ENCODE peak calls at places on chromosomes 16 and 17, in six cellular contexts. P is HCT116, F is IMR-90, H is cardiac fibroblast, K is A549, A is stomach. B is an unnamed sample.

GRCh38 chr17:41456206-41456605 is 11.0 kb downstream of the KRT32 start:
- DNase-seq in A (no peak), F (no peak), H (no peak), P (no peak), K (peak; percentile 25), B (no peak)

GRCh38 chr17:67386965-67387551 is 10.0 kb downstream of the PITPNC1 start:
- DNase-seq in K (peak; percentile 81), F (peak; percentile 55), H (peak; percentile 72), P (peak; percentile 64), A (peak; percentile 42), B (no peak)

GRCh38 chr16:61812251-61812650 is 224.0 kb downstream of the CDH8 start:
- DNase-seq in P (no peak), H (no peak), K (no peak), F (no peak), A (no peak), B (no peak)

GRCh38 chr16:49352923-49353322 is 20.7 kb upstream of the C16orf78 start:
- DNase-seq in H (peak; percentile 2), K (peak; percentile 23), A (no peak), F (no peak), P (peak; percentile 6), B (no peak)

GRCh38 chr16:1823821-1824220 is 2.8 kb downstream of the HAGH start:
- DNase-seq in A (peak; percentile 55), F (peak; percentile 59), H (peak; percentile 75), P (no peak), K (peak; percentile 70), B (no peak)

GRCh38 chr17:57419940-57420522 is 163.7 kb downstream of the MSI2 start:
- DNase-seq in H (no peak), P (no peak), A (no peak), F (no peak), K (peak; percentile 28), B (no peak)

GRCh38 chr16:88810166-88810867 is 1.4 kb downstream of the APRT start:
- DNase-seq in P (no peak), F (no peak), H (peak; percentile 12), K (no peak), A (no peak), B (no peak)

GRCh38 chr16:361872-362701 is 8.3 kb downstream of the MRPL28 start:
- DNase-seq in F (peak; percentile 61), H (peak; percentile 79), K (peak; percentile 89), A (peak; percentile 84), P (peak; percentile 43), B (peak; percentile 36)

GRCh38 chr17:59361916-59362810 is 30.7 kb downstream of the YPEL2 start:
- DNase-seq in F (peak; percentile 93), A (no peak), P (no peak), K (no peak), H (peak; percentile 91), B (peak; percentile 56)

GRCh38 chr17:1050246-1050995 is 53.5 kb downstream of the TIMM22 start:
- DNase-seq in K (no peak), P (no peak), H (no peak), F (no peak), A (no peak), B (no peak)

GRCh38 chr16:58222532-58223316 is 24.8 kb upstream of the CSNK2A2 start:
- DNase-seq in P (peak; percentile 65), H (peak; percentile 8), K (peak; percentile 19), F (peak; percentile 25), A (no peak), B (no peak)

GRCh38 chr17:8109669-8110455 is 8.5 kb downstream of the ALOXE3 start:
- DNase-seq in P (no peak), H (peak; percentile 41), A (peak; percentile 85), K (peak; percentile 66), F (no peak), B (no peak)

GRCh38 chr17:43018008-43018853 is 4.0 kb downstream of the VAT1 start:
- DNase-seq in F (no peak), K (peak; percentile 65), H (no peak), P (no peak), A (no peak), B (no peak)

GRCh38 chr16:57061084-57061905 is 31.1 kb upstream of the CPNE2 start:
- DNase-seq in P (no peak), K (no peak), A (peak; percentile 32), F (peak; percentile 19), H (peak; percentile 70), B (no peak)

GRCh38 chr16:24309222-24309905 is 53.2 kb downstream of the CACNG3 start:
- DNase-seq in P (peak; percentile 36), A (peak; percentile 36), K (peak; percentile 63), H (peak; percentile 45), F (peak; percentile 39), B (no peak)

GRCh38 chr17:64535357-64535756 is 28.6 kb downstream of the CEP95 start:
- DNase-seq in F (no peak), A (no peak), H (no peak), P (no peak), K (no peak), B (no peak)

GRCh38 chr16:85114909-85115567 is 2.8 kb upstream of the CIBAR2 start:
- DNase-seq in K (peak; percentile 90), H (peak; percentile 88), A (peak; percentile 91), P (peak; percentile 85), F (peak; percentile 74), B (peak; percentile 42)

DNA sequence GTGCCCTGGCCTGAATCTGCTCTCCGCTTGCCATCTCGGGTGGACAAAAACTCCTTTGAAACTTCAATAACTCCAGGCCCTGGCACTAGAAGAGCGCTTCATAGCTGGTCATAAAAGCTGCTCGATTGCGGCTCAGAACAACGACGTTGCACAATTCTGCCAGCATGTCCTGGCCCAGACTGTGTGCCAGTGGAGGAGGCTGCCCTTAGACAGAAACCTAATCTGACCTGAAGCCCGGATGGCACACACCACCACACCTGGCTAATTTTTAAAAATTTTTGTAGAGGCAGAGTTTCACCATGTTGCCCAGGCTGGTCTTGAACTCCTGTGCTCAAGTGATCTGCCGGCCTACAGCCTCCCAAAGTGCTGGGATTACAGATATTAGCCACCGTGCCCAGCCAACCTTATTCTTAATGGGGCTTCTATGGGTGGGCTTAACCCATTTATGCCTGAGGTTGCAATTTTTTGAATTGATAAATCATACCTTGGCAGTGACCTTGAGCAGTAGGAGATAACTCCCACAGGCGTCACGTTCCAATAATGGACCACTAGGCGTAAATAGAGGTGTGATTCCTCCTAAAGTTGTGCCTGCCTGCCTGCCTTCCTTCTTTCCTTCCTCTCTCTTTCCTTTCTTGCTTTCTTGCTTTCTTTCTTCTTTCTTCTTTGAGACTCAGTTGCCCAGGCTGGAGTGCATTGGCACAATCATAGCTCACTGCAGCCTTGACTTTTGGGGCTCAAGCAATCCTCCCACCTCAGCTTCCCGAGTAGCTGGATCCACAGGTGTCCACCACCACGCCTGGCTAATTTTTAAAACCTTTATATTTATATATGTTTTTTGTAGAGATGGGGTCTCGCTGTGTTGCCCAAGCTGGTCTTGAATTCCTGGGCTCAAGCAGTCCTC is 1.1 kb upstream of the PPL start:
- DNase-seq in F (no peak), A (no peak), P (no peak), H (no peak), K (no peak), B (no peak)
- H3K4me3 ChIP-seq in F (no peak overlapping the region), A (no peak overlapping the region), P (no peak overlapping the region), H (no peak overlapping the region), K (no peak overlapping the region), B (no peak overlapping the region)

DNA sequence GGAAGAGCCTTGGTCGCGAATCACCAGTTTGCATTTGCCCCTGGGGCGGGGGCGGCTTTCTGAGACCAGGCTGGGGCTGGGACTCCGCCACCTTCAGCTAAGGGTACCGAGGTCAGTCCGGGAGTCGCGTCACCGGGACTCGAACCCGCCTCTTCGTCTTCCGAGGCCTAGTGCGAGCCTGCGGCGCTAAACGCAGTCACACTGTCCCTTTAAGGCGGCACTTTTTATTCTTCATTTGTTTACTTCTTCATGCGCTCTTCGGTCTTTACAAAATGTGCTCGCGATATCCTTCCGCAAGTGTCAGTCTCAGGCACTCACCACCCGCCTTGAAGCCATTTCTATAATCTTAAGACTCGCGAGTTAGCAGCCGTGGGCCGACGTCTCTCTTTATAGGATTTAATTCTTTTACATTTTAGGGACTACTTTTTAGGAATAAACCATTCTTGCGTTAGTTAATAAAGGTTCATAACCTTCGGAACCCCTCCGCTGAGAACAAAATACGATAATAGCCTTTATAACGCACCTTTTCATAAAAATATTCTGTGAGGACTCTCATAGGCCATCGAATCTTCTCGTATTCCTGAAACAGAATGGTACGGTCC is 593 bp upstream of the HEXIM1 start:
- DNase-seq in P (peak; percentile 95), H (peak; percentile 96), A (peak; percentile 74), F (peak; percentile 97), K (peak; percentile 99), B (peak; percentile 91)
- TF ChIP-seq CTCF in P (no peak), H (no peak), A (no peak), F (no peak), K (no peak), B (no peak)

DNA sequence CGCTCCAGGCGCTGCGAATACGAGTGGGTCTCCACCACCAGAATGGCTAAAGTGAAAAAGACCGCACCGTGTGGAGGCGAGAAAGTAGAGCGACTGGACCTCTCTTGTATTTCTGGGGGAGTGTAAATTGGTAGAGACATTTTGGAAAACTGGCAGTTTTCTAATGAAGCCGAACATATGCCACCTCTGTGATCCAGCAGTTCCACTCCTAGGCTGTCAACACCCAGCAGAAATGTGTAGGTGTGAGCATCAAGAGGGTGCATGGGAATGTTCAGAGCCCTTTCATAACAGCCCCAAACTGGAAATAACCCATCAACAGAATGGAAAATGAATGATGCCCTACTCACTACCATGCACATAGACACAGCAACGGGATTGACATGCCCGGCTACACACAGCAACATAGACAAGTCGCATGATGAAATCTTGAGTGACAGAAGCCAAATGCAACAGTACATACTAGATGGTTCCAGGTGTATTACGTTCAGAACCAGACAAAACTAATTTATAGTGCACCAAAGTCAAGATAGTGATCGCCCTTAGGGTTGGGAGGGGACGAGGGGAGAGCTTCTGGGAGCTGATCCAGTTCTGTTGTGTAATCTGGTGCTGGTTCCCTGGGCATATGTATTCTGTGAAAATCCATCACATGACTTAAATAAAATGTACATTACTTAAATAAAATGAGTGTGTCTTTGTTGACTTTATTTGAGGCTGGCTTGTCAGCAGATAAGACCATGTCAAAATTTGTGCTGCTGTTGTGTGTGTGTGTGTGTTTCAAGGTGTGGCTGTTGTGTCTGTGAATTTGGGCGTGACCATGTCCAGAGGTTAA is 877 bp upstream of the BCL7C start:
- DNase-seq in P (no peak), F (no peak), K (no peak), A (no peak), H (no peak), B (no peak)
- H3K4me3 ChIP-seq in P (peak overlapping the region; percentile 93), F (peak overlapping the region; percentile 50), K (peak overlapping the region; percentile 56), A (peak overlapping the region; percentile 75), H (peak overlapping the region; percentile 41), B (peak overlapping the region; percentile 22)

DNA sequence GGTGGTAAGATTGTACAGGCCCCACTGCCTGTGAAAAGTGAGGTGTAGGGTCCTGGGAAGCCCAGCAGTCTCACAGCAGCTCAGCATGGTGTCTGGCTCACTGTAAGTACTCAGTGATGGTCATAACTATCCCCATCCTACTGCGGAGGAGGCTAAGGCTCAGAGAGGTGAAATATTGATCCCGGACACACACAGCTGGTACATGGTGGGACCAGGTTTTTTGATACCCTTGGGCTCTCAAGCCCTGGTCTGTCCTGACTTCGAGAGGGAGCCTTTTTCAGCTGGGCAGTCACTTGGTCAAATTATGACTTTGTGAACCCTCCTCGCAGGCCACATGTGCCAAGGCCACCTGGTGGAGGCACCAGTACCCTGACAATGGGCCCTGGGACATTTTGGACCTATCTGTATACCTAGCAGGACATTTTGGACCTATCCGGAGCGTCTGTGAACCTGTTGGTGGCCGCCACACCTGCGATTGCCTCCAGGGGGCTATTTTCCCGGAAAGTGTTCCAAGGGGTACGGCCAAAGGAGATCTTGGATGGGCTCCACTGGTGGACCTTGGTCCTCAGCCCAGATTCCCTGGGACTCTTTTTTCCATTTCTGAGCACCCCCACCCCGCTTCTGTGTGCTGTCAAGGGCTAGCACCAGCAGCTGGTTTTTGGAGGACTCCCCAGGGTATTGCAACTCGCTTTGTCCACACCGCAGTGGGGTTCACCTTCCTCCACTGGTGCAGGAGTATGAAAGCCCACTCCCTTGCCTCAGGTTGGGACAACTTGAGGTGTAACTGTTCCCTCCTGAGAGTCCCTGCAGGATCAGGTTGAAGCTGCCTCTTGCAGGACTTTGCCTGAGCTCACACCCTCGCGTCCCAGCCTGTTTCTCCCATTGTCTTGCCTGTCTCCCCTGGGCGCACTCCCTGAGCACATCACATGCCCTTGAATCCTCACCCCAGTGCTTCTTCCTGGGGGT is 83.6 kb upstream of the NKD1 start:
- DNase-seq in P (no peak), A (no peak), K (no peak), H (no peak), F (no peak), B (no peak)
- TF ChIP-seq CTCF in P (peak; percentile 50), A (no peak), K (no peak), H (peak; percentile 3), F (no peak), B (peak; percentile 28)